ENCODE peak calls at places on chromosome 21, in six cellular contexts. One of them, this sample, is unnamed.

GRCh38 chr21:14361958-14362357 is 21.0 kb downstream of the HSPA13 start:
- DNase-seq in pancreas: no peak
- DNase-seq in IMR-90: no peak
- DNase-seq in esophagus squamous epithelium: no peak
- DNase-seq in uterus: no peak
- DNase-seq in Calu3: no peak
- DNase-seq in this sample: no peak

GRCh38 chr21:39193380-39193779 is 10.1 kb upstream of the PSMG1 start:
- DNase-seq in uterus: no peak
- DNase-seq in esophagus squamous epithelium: no peak
- DNase-seq in Calu3: no peak
- DNase-seq in IMR-90: no peak
- DNase-seq in pancreas: no peak
- DNase-seq in this sample: no peak

GRCh38 chr21:38229260-38229877 is 27.4 kb upstream of the KCNJ15 start:
- DNase-seq in Calu3: no peak
- DNase-seq in uterus: no peak
- DNase-seq in esophagus squamous epithelium: no peak
- DNase-seq in pancreas: no peak
- DNase-seq in IMR-90: no peak
- DNase-seq in this sample: no peak

GRCh38 chr21:39022901-39023693 is 160.2 kb downstream of the PSMG1 start:
- DNase-seq in pancreas: no peak
- DNase-seq in IMR-90: peak
- DNase-seq in Calu3: no peak
- DNase-seq in esophagus squamous epithelium: no peak
- DNase-seq in uterus: peak
- DNase-seq in this sample: no peak

GRCh38 chr21:32508558-32508957 is 76.8 kb downstream of the TCP10L start:
- DNase-seq in pancreas: no peak
- DNase-seq in Calu3: no peak
- DNase-seq in esophagus squamous epithelium: no peak
- DNase-seq in uterus: no peak
- DNase-seq in IMR-90: no peak
- DNase-seq in this sample: no peak

GRCh38 chr21:31117046-31117916 is 79.0 kb upstream of the KRTAP19-8 start:
- DNase-seq in esophagus squamous epithelium: no peak
- DNase-seq in pancreas: no peak
- DNase-seq in IMR-90: peak
- DNase-seq in uterus: no peak
- DNase-seq in Calu3: no peak
- DNase-seq in this sample: no peak

GRCh38 chr21:29237110-29238051 is 61.3 kb upstream of the BACH1 start:
- DNase-seq in pancreas: no peak
- DNase-seq in IMR-90: no peak
- DNase-seq in Calu3: no peak
- DNase-seq in esophagus squamous epithelium: no peak
- DNase-seq in uterus: peak
- DNase-seq in this sample: no peak

GRCh38 chr21:15804247-15804985 is 74.6 kb downstream of the USP25 start:
- DNase-seq in Calu3: no peak
- DNase-seq in esophagus squamous epithelium: no peak
- DNase-seq in pancreas: no peak
- DNase-seq in IMR-90: no peak
- DNase-seq in uterus: no peak
- DNase-seq in this sample: no peak

GRCh38 chr21:32283001-32283400 is 4.2 kb upstream of the MIS18A start:
- DNase-seq in Calu3: no peak
- DNase-seq in uterus: no peak
- DNase-seq in esophagus squamous epithelium: no peak
- DNase-seq in pancreas: no peak
- DNase-seq in IMR-90: no peak
- DNase-seq in this sample: no peak

GRCh38 chr21:33022828-33023573 is 2.7 kb upstream of the OLIG2 start:
- DNase-seq in Calu3: no peak
- DNase-seq in esophagus squamous epithelium: no peak
- DNase-seq in pancreas: no peak
- DNase-seq in uterus: no peak
- DNase-seq in IMR-90: no peak
- DNase-seq in this sample: no peak

GRCh38 chr21:29697555-29698193 is 242.1 kb downstream of the GRIK1 start:
- DNase-seq in Calu3: no peak
- DNase-seq in esophagus squamous epithelium: no peak
- DNase-seq in pancreas: no peak
- DNase-seq in IMR-90: peak
- DNase-seq in uterus: no peak
- DNase-seq in this sample: no peak

GRCh38 chr21:29443398-29444010 is 144.8 kb downstream of the BACH1 start:
- DNase-seq in IMR-90: no peak
- DNase-seq in Calu3: no peak
- DNase-seq in uterus: no peak
- DNase-seq in pancreas: no peak
- DNase-seq in esophagus squamous epithelium: no peak
- DNase-seq in this sample: no peak

GRCh38 chr21:36282568-36283230 is 37.3 kb upstream of the MORC3 start:
- DNase-seq in Calu3: no peak
- DNase-seq in IMR-90: peak
- DNase-seq in pancreas: no peak
- DNase-seq in uterus: no peak
- DNase-seq in esophagus squamous epithelium: no peak
- DNase-seq in this sample: no peak
- TF ChIP-seq CTCF in Calu3: no peak
- TF ChIP-seq CTCF in IMR-90: no peak
- TF ChIP-seq CTCF in pancreas: no peak
- TF ChIP-seq CTCF in uterus: no peak
- TF ChIP-seq CTCF in esophagus squamous epithelium: no peak
- TF ChIP-seq CTCF in this sample: no peak

DNA sequence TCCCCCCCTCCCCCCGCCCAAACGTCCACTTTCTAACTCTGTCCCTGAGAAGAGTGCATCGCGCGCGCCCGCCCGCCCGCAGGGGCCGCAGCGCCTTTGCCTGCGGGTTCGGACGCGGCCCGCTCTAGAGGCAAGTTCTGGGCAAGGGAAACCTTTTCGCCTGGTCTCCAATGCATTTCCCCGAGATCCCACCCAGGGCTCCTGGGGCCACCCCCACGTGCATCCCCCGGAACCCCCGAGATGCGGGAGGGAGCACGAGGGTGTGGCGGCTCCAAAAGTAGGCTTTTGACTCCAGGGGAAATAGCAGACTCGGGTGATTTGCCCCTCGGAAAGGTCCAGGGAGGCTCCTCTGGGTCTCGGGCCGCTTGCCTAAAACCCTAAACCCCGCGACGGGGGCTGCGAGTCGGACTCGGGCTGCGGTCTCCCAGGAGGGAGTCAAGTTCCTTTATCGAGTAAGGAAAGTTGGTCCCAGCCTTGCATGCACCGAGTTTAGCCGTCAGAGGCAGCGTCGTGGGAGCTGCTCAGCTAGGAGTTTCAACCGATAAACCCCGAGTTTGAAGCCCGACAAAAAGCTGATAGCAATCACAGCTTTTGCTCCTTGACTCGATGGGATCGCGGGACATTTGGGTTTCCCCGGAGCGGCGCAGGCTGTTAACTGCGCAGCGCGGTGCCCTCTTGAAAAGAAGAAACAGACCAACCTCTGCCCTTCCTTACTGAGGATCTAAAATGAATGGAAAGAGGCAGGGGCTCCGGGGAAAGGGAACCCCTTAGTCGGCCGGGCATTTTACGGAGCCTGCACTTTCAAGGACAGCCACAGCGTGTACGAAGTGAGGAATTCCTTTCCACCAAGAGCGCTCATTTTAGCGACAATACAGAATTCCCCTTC is 158.1 kb downstream of the RUNX1 start:
- DNase-seq in IMR-90: peak
- DNase-seq in pancreas: peak
- DNase-seq in Calu3: peak
- DNase-seq in esophagus squamous epithelium: no peak
- DNase-seq in uterus: no peak
- DNase-seq in this sample: no peak
- TF ChIP-seq CTCF in IMR-90: no peak
- TF ChIP-seq CTCF in pancreas: no peak
- TF ChIP-seq CTCF in Calu3: no peak
- TF ChIP-seq CTCF in esophagus squamous epithelium: no peak
- TF ChIP-seq CTCF in uterus: no peak
- TF ChIP-seq CTCF in this sample: no peak

DNA sequence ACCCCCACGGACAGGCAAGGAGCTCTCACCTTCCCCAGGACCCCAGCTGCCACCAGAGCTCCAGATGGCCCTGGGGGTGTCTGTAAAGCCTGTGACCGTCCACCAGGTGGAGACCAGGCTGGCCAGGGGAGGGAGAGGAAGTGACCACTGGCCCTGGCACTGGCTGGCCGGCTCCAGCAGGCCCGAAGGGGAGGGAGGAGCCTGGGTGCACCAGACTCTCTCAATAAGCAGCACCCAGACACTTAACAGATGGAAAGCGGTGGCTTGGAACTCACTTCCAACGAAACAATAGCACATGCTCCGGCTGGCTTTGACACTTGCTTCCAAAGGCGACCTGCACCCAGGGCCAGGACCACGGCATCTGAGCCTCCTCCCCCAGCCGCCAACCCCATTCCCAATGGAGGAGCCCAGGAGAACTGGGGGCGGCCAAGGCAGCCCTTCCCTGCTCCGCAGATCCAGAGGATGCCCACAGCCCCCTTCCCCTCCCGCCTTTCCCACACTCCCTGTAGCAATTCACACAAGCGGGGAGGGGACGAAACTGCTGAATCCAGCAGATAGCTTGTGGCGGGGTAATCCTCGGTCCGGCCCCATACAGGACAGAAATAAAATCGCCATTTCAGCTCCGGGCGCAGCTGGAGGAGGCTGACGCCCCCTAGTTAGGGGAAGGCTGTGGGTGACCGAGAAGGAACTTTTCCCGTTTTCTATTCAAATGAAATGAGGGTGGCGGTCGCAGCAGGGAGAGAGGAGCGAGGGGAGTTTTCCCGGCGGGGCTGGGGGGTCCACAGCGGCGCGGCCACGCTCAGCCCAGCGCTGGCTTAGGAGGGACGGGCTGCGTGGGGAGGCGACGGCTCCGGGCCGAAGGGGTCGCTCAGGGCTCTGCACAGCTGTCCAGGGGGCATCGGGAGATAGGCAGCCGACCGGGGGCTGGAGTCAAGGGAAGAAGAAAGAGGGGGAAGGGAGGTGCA is 612 bp upstream of the PDE9A start:
- DNase-seq in uterus: peak
- DNase-seq in Calu3: peak
- DNase-seq in pancreas: peak
- DNase-seq in esophagus squamous epithelium: no peak
- DNase-seq in IMR-90: peak
- DNase-seq in this sample: no peak
- TF ChIP-seq CTCF in uterus: peak
- TF ChIP-seq CTCF in Calu3: peak
- TF ChIP-seq CTCF in pancreas: peak
- TF ChIP-seq CTCF in esophagus squamous epithelium: no peak
- TF ChIP-seq CTCF in IMR-90: peak
- TF ChIP-seq CTCF in this sample: peak

DNA sequence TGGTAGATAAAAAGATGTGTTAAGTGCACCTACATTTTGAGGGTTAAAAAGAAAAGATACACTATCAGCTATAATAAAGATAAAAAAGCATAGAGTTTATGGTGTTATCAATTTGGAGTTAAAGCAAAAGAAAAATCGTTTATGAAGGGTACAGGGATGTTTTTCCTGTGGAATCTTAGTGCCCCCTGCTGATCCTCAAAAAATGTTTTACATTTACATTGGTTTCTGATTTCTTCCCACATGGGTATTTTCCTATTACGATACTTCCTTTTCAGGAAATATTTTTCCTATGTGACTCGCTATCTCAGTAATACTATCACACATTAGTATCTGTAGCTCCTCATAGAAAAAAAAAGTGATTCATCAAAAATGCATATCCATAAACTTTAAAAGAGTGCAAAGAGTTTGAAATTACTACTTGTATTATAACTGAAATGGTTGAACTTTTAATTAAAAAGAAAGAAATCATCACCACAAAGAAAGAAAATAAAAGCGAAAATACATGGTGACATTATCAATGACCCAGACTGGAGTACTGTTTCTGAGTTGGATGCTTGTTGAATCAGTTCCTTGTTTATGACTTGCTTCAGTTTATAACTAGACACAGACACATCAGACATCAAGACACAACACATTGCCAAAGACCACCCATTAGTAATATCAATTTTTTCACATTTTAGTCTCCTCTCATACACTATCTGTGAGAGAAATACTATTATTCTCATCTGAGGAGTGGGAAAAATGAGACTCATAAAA is 293.2 kb downstream of the MRPL39 start:
- DNase-seq in uterus: no peak
- DNase-seq in IMR-90: peak
- DNase-seq in pancreas: no peak
- DNase-seq in Calu3: no peak
- DNase-seq in esophagus squamous epithelium: no peak
- DNase-seq in this sample: peak
- TF ChIP-seq CTCF in uterus: no peak
- TF ChIP-seq CTCF in IMR-90: peak
- TF ChIP-seq CTCF in pancreas: no peak
- TF ChIP-seq CTCF in Calu3: no peak
- TF ChIP-seq CTCF in esophagus squamous epithelium: no peak
- TF ChIP-seq CTCF in this sample: peak

DNA sequence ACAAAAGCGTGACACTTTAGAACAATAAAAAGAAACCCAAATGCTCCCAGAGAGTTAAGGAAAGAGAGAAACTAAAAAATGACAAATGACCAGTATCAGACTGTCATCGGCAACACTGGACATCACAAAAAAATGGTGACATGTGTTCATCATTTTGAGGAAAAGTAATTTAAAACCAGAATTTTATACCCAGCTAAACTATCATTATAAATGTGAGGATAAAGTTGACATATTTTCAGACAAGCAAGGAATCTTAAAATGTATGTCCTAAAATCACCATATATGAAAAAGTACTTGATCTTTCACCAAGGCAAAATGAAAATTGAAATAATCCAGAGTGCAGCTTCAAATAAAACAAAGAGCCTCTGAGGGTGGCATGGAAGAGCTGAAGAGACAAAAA is 1.3 kb upstream of the KRTAP10-11 start:
- DNase-seq in Calu3: no peak
- DNase-seq in IMR-90: no peak
- DNase-seq in pancreas: no peak
- DNase-seq in uterus: no peak
- DNase-seq in esophagus squamous epithelium: no peak
- DNase-seq in this sample: no peak
- TF ChIP-seq CTCF in Calu3: no peak
- TF ChIP-seq CTCF in IMR-90: no peak
- TF ChIP-seq CTCF in pancreas: no peak
- TF ChIP-seq CTCF in uterus: no peak
- TF ChIP-seq CTCF in esophagus squamous epithelium: no peak
- TF ChIP-seq CTCF in this sample: no peak

GRCh38 chr21:42160111-42160949 is 58.6 kb upstream of the ABCG1 start:
- DNase-seq in Calu3: no peak
- DNase-seq in uterus: no peak
- DNase-seq in esophagus squamous epithelium: no peak
- DNase-seq in pancreas: peak
- DNase-seq in IMR-90: no peak
- DNase-seq in this sample: no peak

GRCh38 chr21:42158846-42159245 is 60.1 kb upstream of the ABCG1 start:
- DNase-seq in pancreas: peak
- DNase-seq in IMR-90: no peak
- DNase-seq in esophagus squamous epithelium: no peak
- DNase-seq in Calu3: no peak
- DNase-seq in uterus: no peak
- DNase-seq in this sample: no peak

GRCh38 chr21:42160950-42161225 is 58.1 kb upstream of the ABCG1 start:
- DNase-seq in esophagus squamous epithelium: no peak
- DNase-seq in pancreas: no peak
- DNase-seq in uterus: no peak
- DNase-seq in Calu3: no peak
- DNase-seq in IMR-90: no peak
- DNase-seq in this sample: no peak

GRCh38 chr21:42161401-42161956 is 57.5 kb upstream of the ABCG1 start:
- DNase-seq in pancreas: no peak
- DNase-seq in uterus: no peak
- DNase-seq in esophagus squamous epithelium: no peak
- DNase-seq in Calu3: no peak
- DNase-seq in IMR-90: no peak
- DNase-seq in this sample: no peak

GRCh38 chr21:42159560-42160110 is 59.3 kb upstream of the ABCG1 start:
- DNase-seq in esophagus squamous epithelium: no peak
- DNase-seq in uterus: no peak
- DNase-seq in pancreas: peak
- DNase-seq in IMR-90: no peak
- DNase-seq in Calu3: no peak
- DNase-seq in this sample: no peak
- TF ChIP-seq CTCF in esophagus squamous epithelium: no peak
- TF ChIP-seq CTCF in uterus: no peak
- TF ChIP-seq CTCF in pancreas: no peak
- TF ChIP-seq CTCF in IMR-90: no peak
- TF ChIP-seq CTCF in Calu3: no peak
- TF ChIP-seq CTCF in this sample: no peak